ENCODE peak calls at places on chromosome 17, in eight cellular contexts. O, I, G, C, X, L, W and D are unnamed samples.

GRCh38 chr17:75412455-75413317 is 7.2 kb upstream of the GRB2 start:
- DNase-seq in X (no peak), L (no peak), I (peak), O (no peak), C (peak), G (peak), W (peak), D (peak)

GRCh38 chr17:1485311-1485747 is 7.2 kb downstream of the MYO1C start:
- DNase-seq in L (no peak), W (no peak), I (peak), C (peak), O (no peak), X (peak), G (no peak), D (peak)

GRCh38 chr17:72514888-72515287 is 394.1 kb downstream of the SOX9 start:
- DNase-seq in W (no peak), I (peak), L (no peak), O (no peak), G (peak), C (no peak), X (no peak), D (peak)

GRCh38 chr17:50169121-50169764 is 3.4 kb downstream of the SGCA start:
- DNase-seq in L (no peak), O (no peak), G (peak), W (peak), I (peak), C (peak), X (peak), D (peak)

GRCh38 chr17:50096758-50097157 is 1.6 kb downstream of the PDK2 start:
- DNase-seq in I (no peak), O (no peak), L (no peak), G (no peak), X (no peak), C (no peak), W (no peak), D (no peak)

GRCh38 chr17:16465861-16466338 is 26.1 kb downstream of the LRRC75A start:
- DNase-seq in I (no peak), O (no peak), X (no peak), G (no peak), W (no peak), C (no peak), L (no peak), D (no peak)

GRCh38 chr17:82871056-82871775 is 31.4 kb upstream of the ZNF750 start:
- DNase-seq in I (no peak), G (no peak), W (no peak), O (no peak), C (no peak), L (no peak), X (peak), D (no peak)

GRCh38 chr17:83125515-83126274 is 46.3 kb downstream of the METRNL start:
- DNase-seq in O (no peak), W (no peak), X (no peak), G (no peak), L (peak), I (no peak), C (peak), D (no peak)

GRCh38 chr17:72182256-72182890 is 61.6 kb downstream of the SOX9 start:
- DNase-seq in W (peak), G (no peak), O (no peak), C (no peak), X (no peak), L (no peak), I (no peak), D (no peak)

GRCh38 chr17:68184816-68185436 is 62.9 kb upstream of the AMZ2 start:
- DNase-seq in I (no peak), C (no peak), X (no peak), L (no peak), G (no peak), O (no peak), W (no peak), D (no peak)

GRCh38 chr17:45376171-45376564 is 56.5 kb downstream of the ARHGAP27 start:
- DNase-seq in G (no peak), O (no peak), X (no peak), I (no peak), L (no peak), C (no peak), W (peak), D (no peak)

GRCh38 chr17:47690121-47690520 is 3.8 kb upstream of the TBKBP1 start:
- DNase-seq in W (no peak), L (no peak), O (no peak), G (no peak), C (no peak), I (no peak), X (no peak), D (no peak)

GRCh38 chr17:83193336-83194188 is 114.2 kb downstream of the METRNL start:
- DNase-seq in L (no peak), O (no peak), I (no peak), X (peak), G (no peak), C (peak), W (no peak), D (peak)

GRCh38 chr17:29215174-29215573 is 31.5 kb upstream of the CRYBA1 start:
- DNase-seq in X (no peak), O (no peak), W (no peak), G (no peak), L (no peak), I (no peak), C (no peak), D (no peak)

GRCh38 chr17:55572599-55572998 is 61.3 kb upstream of the SMIM36 start:
- DNase-seq in X (no peak), W (no peak), G (no peak), C (no peak), O (no peak), L (no peak), I (no peak), D (no peak)

GRCh38 chr17:72117748-72118587 is 2.9 kb upstream of the SOX9 start:
- DNase-seq in C (no peak), W (no peak), X (no peak), O (no peak), I (no peak), L (no peak), G (no peak), D (no peak)

GRCh38 chr17:43169561-43170139 is 1.4 kb upstream of the NBR1 start:
- DNase-seq in X (no peak), L (peak), G (peak), C (no peak), O (no peak), W (peak), I (peak), D (peak)

GRCh38 chr17:40458001-40458791 is 14.9 kb downstream of the IGFBP4 start:
- DNase-seq in O (no peak), W (no peak), X (no peak), C (no peak), G (peak), I (peak), L (no peak), D (peak)

GRCh38 chr17:10698116-10698818 is 873 bp downstream of the ADPRM start:
- DNase-seq in O (no peak), X (no peak), C (no peak), I (peak), L (no peak), W (no peak), G (peak), D (peak)

GRCh38 chr17:49703557-49704277 is 4.0 kb downstream of the SLC35B1 start:
- DNase-seq in C (no peak), O (no peak), X (peak), I (peak), L (no peak), G (peak), W (peak), D (peak)

GRCh38 chr17:55067697-55068439 is 99.3 kb downstream of the STXBP4 start:
- DNase-seq in O (no peak), X (no peak), L (no peak), C (no peak), I (peak), W (no peak), G (peak), D (peak)

GRCh38 chr17:1758812-1759211 is 3.0 kb upstream of the SERPINF1 start:
- DNase-seq in O (no peak), C (no peak), W (no peak), G (no peak), L (no peak), X (no peak), I (no peak), D (no peak)